ENCODE peak calls at places on chromosomes 11 and 22, in five cellular contexts. One of them, this sample, is unnamed.
A peak's percentile ranks its signal among the peaks of the same experiment; 100 is the strongest.

GRCh38 chr22:45246060-45246985 is 5.6 kb upstream of the KIAA0930 start:
- DNase-seq in Calu3: peak; percentile 80
- DNase-seq in choroid plexus epithelial cell: peak; percentile 88
- DNase-seq in kidney epithelial cell: peak; percentile 96
- DNase-seq in heart right ventricle: no peak
- DNase-seq in this sample: no peak

GRCh38 chr11:10376061-10376460 is 71.2 kb downstream of the ADM start:
- DNase-seq in heart right ventricle: no peak
- DNase-seq in choroid plexus epithelial cell: peak; percentile 58
- DNase-seq in kidney epithelial cell: no peak
- DNase-seq in Calu3: no peak
- DNase-seq in this sample: no peak

GRCh38 chr11:76266269-76266668 is 60.0 kb upstream of the WNT11 start:
- DNase-seq in kidney epithelial cell: peak; percentile 63
- DNase-seq in heart right ventricle: no peak
- DNase-seq in choroid plexus epithelial cell: peak; percentile 87
- DNase-seq in Calu3: peak; percentile 40
- DNase-seq in this sample: no peak

GRCh38 chr11:113151502-113151901 is 162.9 kb upstream of the TTC12 start:
- DNase-seq in kidney epithelial cell: no peak
- DNase-seq in Calu3: no peak
- DNase-seq in heart right ventricle: no peak
- DNase-seq in choroid plexus epithelial cell: no peak
- DNase-seq in this sample: no peak

GRCh38 chr11:106697058-106697457 is 321.2 kb downstream of the GUCY1A2 start:
- DNase-seq in Calu3: no peak
- DNase-seq in kidney epithelial cell: no peak
- DNase-seq in choroid plexus epithelial cell: peak; percentile 87
- DNase-seq in heart right ventricle: no peak
- DNase-seq in this sample: no peak

GRCh38 chr11:316031-316701 is 2.3 kb downstream of the IFITM1 start:
- DNase-seq in Calu3: no peak
- DNase-seq in heart right ventricle: no peak
- DNase-seq in kidney epithelial cell: no peak
- DNase-seq in choroid plexus epithelial cell: peak; percentile 22
- DNase-seq in this sample: no peak

GRCh38 chr11:85170184-85170583 is 457.0 kb downstream of the DLG2 start:
- DNase-seq in choroid plexus epithelial cell: peak; percentile 63
- DNase-seq in kidney epithelial cell: peak; percentile 41
- DNase-seq in Calu3: peak; percentile 7
- DNase-seq in heart right ventricle: no peak
- DNase-seq in this sample: no peak

GRCh38 chr22:40024201-40025061 is 29.7 kb downstream of the FAM83F start:
- DNase-seq in Calu3: peak; percentile 82
- DNase-seq in heart right ventricle: peak; percentile 49
- DNase-seq in kidney epithelial cell: no peak
- DNase-seq in choroid plexus epithelial cell: peak; percentile 71
- DNase-seq in this sample: peak; percentile 76

GRCh38 chr11:1783725-1784529 is 20.2 kb upstream of the CTSD start:
- DNase-seq in heart right ventricle: no peak
- DNase-seq in Calu3: no peak
- DNase-seq in choroid plexus epithelial cell: no peak
- DNase-seq in kidney epithelial cell: no peak
- DNase-seq in this sample: no peak

GRCh38 chr22:37483594-37484114 is 2.5 kb downstream of the MFNG start:
- DNase-seq in kidney epithelial cell: no peak
- DNase-seq in heart right ventricle: no peak
- DNase-seq in Calu3: no peak
- DNase-seq in choroid plexus epithelial cell: no peak
- DNase-seq in this sample: no peak

GRCh38 chr11:4181780-4182721 is 87.5 kb downstream of the RRM1 start:
- DNase-seq in choroid plexus epithelial cell: peak; percentile 69
- DNase-seq in Calu3: peak; percentile 83
- DNase-seq in heart right ventricle: peak; percentile 21
- DNase-seq in kidney epithelial cell: peak; percentile 14
- DNase-seq in this sample: peak; percentile 57

GRCh38 chr11:113781682-113782081 is 2.1 kb downstream of the CLDN25 start:
- DNase-seq in choroid plexus epithelial cell: no peak
- DNase-seq in Calu3: no peak
- DNase-seq in kidney epithelial cell: no peak
- DNase-seq in heart right ventricle: no peak
- DNase-seq in this sample: no peak

GRCh38 chr11:86162257-86162656 is 82.3 kb upstream of the EED start:
- DNase-seq in Calu3: no peak
- DNase-seq in heart right ventricle: peak; percentile 37
- DNase-seq in choroid plexus epithelial cell: peak; percentile 87
- DNase-seq in kidney epithelial cell: no peak
- DNase-seq in this sample: no peak

GRCh38 chr22:41310336-41310735 is 9.0 kb downstream of the ZC3H7B start:
- DNase-seq in heart right ventricle: no peak
- DNase-seq in Calu3: no peak
- DNase-seq in choroid plexus epithelial cell: no peak
- DNase-seq in kidney epithelial cell: no peak
- DNase-seq in this sample: no peak

GRCh38 chr11:116832350-116833290 is 2.9 kb downstream of the APOC3 start:
- DNase-seq in kidney epithelial cell: no peak
- DNase-seq in Calu3: no peak
- DNase-seq in choroid plexus epithelial cell: no peak
- DNase-seq in heart right ventricle: no peak
- DNase-seq in this sample: no peak
- TF ChIP-seq CTCF in kidney epithelial cell: no peak
- TF ChIP-seq CTCF in Calu3: no peak
- TF ChIP-seq CTCF in choroid plexus epithelial cell: no peak
- TF ChIP-seq CTCF in heart right ventricle: peak; percentile 5
- TF ChIP-seq CTCF in this sample: no peak

DNA sequence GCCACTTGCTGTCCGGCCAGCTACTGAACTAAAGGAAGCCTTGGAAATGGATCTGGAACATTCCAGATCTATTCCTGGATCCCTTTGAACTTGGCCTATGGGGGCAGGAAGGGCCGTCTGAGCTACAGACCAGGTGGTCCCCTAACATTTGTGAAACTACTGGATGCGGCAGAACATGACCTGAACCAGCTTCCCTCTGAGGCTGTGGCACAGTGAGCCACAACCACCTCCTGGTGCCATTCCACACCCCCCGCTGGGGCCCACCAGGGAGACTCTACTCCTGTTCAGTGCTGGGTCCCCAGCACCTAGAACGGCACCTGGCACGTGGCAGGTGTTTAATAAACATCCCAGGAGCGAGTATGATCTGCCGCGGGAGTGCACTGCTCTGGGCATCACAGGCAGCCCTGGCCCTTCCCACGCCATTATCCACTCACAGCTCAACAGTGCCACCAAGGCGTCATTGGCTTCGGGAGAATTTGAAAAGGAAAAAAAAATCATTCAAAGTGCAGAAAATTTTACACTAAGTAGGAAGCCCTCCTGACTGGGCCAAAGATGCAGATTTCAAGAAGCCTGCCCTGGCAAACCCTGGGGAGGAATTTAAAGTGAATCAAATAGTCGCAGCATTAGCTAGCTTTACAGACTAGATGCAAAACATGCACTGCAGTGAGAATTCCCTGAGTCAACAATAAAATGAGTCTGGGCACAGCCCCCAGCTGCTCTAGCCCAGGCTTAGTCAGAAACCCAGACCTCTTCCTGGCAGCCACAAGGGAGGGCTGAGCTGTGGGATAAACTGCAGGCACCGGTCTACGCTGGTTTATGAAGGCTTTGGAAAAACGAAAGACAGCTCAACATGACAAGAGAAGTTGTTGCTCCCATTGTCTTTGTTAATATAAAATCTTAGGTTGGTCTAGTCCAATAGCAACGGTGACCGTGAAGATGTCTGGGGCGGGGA is 14.3 kb upstream of the EFCAB6 start:
- DNase-seq in choroid plexus epithelial cell: peak; percentile 67
- DNase-seq in heart right ventricle: no peak
- DNase-seq in Calu3: no peak
- DNase-seq in kidney epithelial cell: peak; percentile 44
- DNase-seq in this sample: no peak
- TF ChIP-seq CTCF in choroid plexus epithelial cell: peak; percentile 32
- TF ChIP-seq CTCF in heart right ventricle: peak; percentile 45
- TF ChIP-seq CTCF in Calu3: no peak
- TF ChIP-seq CTCF in kidney epithelial cell: peak; percentile 52
- TF ChIP-seq CTCF in this sample: no peak

DNA sequence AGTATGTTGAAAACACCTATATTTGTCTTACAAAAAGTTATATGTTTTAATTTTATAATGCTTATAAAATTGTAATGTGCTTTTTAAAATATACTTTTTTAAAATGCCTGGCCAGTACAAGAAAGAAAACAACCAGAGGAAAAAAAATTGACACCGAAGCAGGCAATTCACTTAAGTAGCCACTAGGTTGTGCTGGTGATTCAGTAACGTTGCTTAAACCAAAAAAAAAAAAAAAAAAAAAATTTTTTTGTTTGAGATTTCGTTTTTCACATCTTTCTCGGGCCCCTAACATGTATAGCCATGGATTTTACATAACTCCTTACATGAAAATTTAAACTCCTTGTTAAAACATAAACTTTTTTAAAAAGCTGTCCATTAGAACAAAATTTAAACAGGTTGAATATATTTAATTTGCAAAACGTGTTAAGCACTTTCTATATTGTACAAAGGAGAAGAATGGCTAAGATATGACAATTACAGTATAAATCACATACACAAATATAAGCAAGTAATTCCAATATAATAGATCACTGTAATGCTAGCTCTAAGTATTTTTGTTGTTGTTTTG is 9.2 kb downstream of the OR8B4 start:
- DNase-seq in kidney epithelial cell: no peak
- DNase-seq in choroid plexus epithelial cell: peak; percentile 84
- DNase-seq in Calu3: no peak
- DNase-seq in heart right ventricle: no peak
- DNase-seq in this sample: no peak
- TF ChIP-seq CTCF in kidney epithelial cell: peak; percentile 74
- TF ChIP-seq CTCF in choroid plexus epithelial cell: peak; percentile 76
- TF ChIP-seq CTCF in Calu3: no peak
- TF ChIP-seq CTCF in heart right ventricle: peak; percentile 73
- TF ChIP-seq CTCF in this sample: peak; percentile 77

DNA sequence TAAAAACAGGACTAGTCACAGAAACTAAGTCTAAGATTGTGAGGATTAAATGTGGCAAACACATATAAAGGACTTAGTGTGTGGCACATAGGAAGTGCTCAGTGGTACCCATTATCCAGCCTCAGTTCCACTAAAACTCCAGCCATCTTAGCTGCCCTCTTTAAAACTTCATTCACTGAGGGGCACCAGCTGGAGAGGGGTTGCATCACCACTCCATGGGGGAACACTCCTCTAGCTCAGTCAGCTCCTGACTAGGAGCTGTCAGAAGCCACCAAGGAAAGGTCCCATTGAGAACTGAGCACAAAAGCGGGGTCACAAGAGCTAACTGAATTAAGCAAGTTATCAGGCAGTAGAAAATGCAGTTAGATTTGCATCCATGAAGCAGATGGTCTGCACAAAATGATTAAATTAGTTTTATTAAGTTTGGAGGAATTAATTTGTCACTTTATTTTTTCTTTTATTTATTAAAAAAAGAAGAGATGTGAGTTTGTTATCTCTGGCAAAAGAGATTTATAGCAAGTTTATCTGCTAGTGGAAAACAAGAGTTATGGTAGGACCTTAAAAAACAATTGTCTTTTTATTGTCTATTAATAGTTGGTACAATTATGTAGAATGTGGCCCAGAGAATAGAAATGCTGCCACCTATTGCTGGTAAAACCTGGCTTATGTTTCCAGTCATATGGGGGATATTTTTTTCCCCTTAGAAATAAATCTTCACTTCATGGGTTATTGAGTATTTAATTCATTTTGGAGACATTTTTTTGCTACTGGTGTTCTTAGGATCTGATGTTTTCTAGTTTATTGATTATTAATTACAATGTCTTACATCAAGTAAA is 95.7 kb downstream of the NAV2 start:
- DNase-seq in heart right ventricle: no peak
- DNase-seq in kidney epithelial cell: no peak
- DNase-seq in choroid plexus epithelial cell: peak; percentile 31
- DNase-seq in Calu3: no peak
- DNase-seq in this sample: no peak
- TF ChIP-seq CTCF in heart right ventricle: peak; percentile 48
- TF ChIP-seq CTCF in kidney epithelial cell: peak; percentile 26
- TF ChIP-seq CTCF in choroid plexus epithelial cell: peak; percentile 43
- TF ChIP-seq CTCF in Calu3: no peak
- TF ChIP-seq CTCF in this sample: no peak

This sample was measured in neural crest cell.